ENCODE peak calls at places on chromosomes 2 and 18, in ten cellular contexts. One of them, this sample, is unnamed.

GRCh38 chr2:130928385-130928784 is 91.7 kb downstream of the ARHGEF4 start:
- DNase-seq in WERI-Rb-1: no peak
- DNase-seq in endodermal cell: no peak
- DNase-seq in lung: no peak
- DNase-seq in adrenal gland: no peak
- DNase-seq in fibroblast of mammary gland: no peak
- DNase-seq in fibroblast of lung: no peak
- DNase-seq in fibroblast of pulmonary artery: no peak
- DNase-seq in fibroblast of villous mesenchyme: no peak
- DNase-seq in astrocyte of the cerebellum: no peak
- DNase-seq in this sample: no peak

GRCh38 chr18:64720781-64721464 is 572.0 kb upstream of the LINC00305 start:
- DNase-seq in fibroblast of villous mesenchyme: no peak
- DNase-seq in fibroblast of lung: no peak
- DNase-seq in adrenal gland: no peak
- DNase-seq in endodermal cell: peak
- DNase-seq in WERI-Rb-1: no peak
- DNase-seq in astrocyte of the cerebellum: no peak
- DNase-seq in lung: no peak
- DNase-seq in fibroblast of pulmonary artery: no peak
- DNase-seq in fibroblast of mammary gland: no peak
- DNase-seq in this sample: no peak

GRCh38 chr2:28399946-28400345 is 7.3 kb downstream of the FOSL2 start:
- DNase-seq in endodermal cell: no peak
- DNase-seq in fibroblast of lung: no peak
- DNase-seq in adrenal gland: peak
- DNase-seq in WERI-Rb-1: no peak
- DNase-seq in fibroblast of pulmonary artery: no peak
- DNase-seq in fibroblast of mammary gland: no peak
- DNase-seq in fibroblast of villous mesenchyme: no peak
- DNase-seq in astrocyte of the cerebellum: no peak
- DNase-seq in lung: no peak
- DNase-seq in this sample: no peak

GRCh38 chr2:99072556-99072955 is 69.0 kb upstream of the C2orf15 start:
- DNase-seq in endodermal cell: no peak
- DNase-seq in fibroblast of mammary gland: no peak
- DNase-seq in astrocyte of the cerebellum: no peak
- DNase-seq in WERI-Rb-1: no peak
- DNase-seq in adrenal gland: no peak
- DNase-seq in fibroblast of lung: no peak
- DNase-seq in fibroblast of pulmonary artery: no peak
- DNase-seq in lung: peak
- DNase-seq in fibroblast of villous mesenchyme: no peak
- DNase-seq in this sample: no peak

GRCh38 chr2:157182834-157183396 is 74.6 kb upstream of the GALNT5 start:
- DNase-seq in lung: no peak
- DNase-seq in fibroblast of lung: peak
- DNase-seq in WERI-Rb-1: no peak
- DNase-seq in astrocyte of the cerebellum: peak
- DNase-seq in endodermal cell: no peak
- DNase-seq in fibroblast of pulmonary artery: peak
- DNase-seq in adrenal gland: no peak
- DNase-seq in fibroblast of villous mesenchyme: peak
- DNase-seq in fibroblast of mammary gland: peak
- DNase-seq in this sample: peak

GRCh38 chr2:19478441-19478840 is 120.0 kb upstream of the OSR1 start:
- DNase-seq in adrenal gland: no peak
- DNase-seq in fibroblast of villous mesenchyme: no peak
- DNase-seq in WERI-Rb-1: no peak
- DNase-seq in fibroblast of pulmonary artery: no peak
- DNase-seq in astrocyte of the cerebellum: no peak
- DNase-seq in lung: no peak
- DNase-seq in fibroblast of mammary gland: peak
- DNase-seq in endodermal cell: no peak
- DNase-seq in fibroblast of lung: peak
- DNase-seq in this sample: no peak

GRCh38 chr2:156708051-156708450 is 271.9 kb downstream of the GPD2 start:
- DNase-seq in endodermal cell: no peak
- DNase-seq in adrenal gland: no peak
- DNase-seq in fibroblast of villous mesenchyme: no peak
- DNase-seq in astrocyte of the cerebellum: no peak
- DNase-seq in fibroblast of mammary gland: peak
- DNase-seq in lung: no peak
- DNase-seq in WERI-Rb-1: no peak
- DNase-seq in fibroblast of pulmonary artery: no peak
- DNase-seq in fibroblast of lung: peak
- DNase-seq in this sample: no peak

GRCh38 chr2:57893347-57893746 is 153.3 kb upstream of the VRK2 start:
- DNase-seq in lung: no peak
- DNase-seq in endodermal cell: no peak
- DNase-seq in adrenal gland: no peak
- DNase-seq in fibroblast of lung: no peak
- DNase-seq in fibroblast of mammary gland: no peak
- DNase-seq in WERI-Rb-1: no peak
- DNase-seq in fibroblast of pulmonary artery: no peak
- DNase-seq in astrocyte of the cerebellum: no peak
- DNase-seq in fibroblast of villous mesenchyme: no peak
- DNase-seq in this sample: no peak

GRCh38 chr2:67896131-67896865 is 166.5 kb downstream of the C1D start:
- DNase-seq in fibroblast of mammary gland: no peak
- DNase-seq in WERI-Rb-1: no peak
- DNase-seq in adrenal gland: no peak
- DNase-seq in endodermal cell: no peak
- DNase-seq in fibroblast of villous mesenchyme: no peak
- DNase-seq in fibroblast of lung: no peak
- DNase-seq in fibroblast of pulmonary artery: no peak
- DNase-seq in astrocyte of the cerebellum: no peak
- DNase-seq in lung: no peak
- DNase-seq in this sample: no peak

GRCh38 chr2:18473241-18473841 is 87.1 kb downstream of the RDH14 start:
- DNase-seq in lung: no peak
- DNase-seq in fibroblast of pulmonary artery: peak
- DNase-seq in WERI-Rb-1: no peak
- DNase-seq in adrenal gland: no peak
- DNase-seq in fibroblast of mammary gland: peak
- DNase-seq in fibroblast of lung: peak
- DNase-seq in fibroblast of villous mesenchyme: peak
- DNase-seq in endodermal cell: no peak
- DNase-seq in astrocyte of the cerebellum: peak
- DNase-seq in this sample: no peak

GRCh38 chr2:144086965-144087364 is 433.0 kb downstream of the ZEB2 start:
- DNase-seq in adrenal gland: no peak
- DNase-seq in fibroblast of pulmonary artery: peak
- DNase-seq in astrocyte of the cerebellum: no peak
- DNase-seq in fibroblast of mammary gland: peak
- DNase-seq in lung: no peak
- DNase-seq in fibroblast of lung: peak
- DNase-seq in endodermal cell: no peak
- DNase-seq in WERI-Rb-1: no peak
- DNase-seq in fibroblast of villous mesenchyme: peak
- DNase-seq in this sample: no peak

GRCh38 chr2:3105814-3106569 is 271.6 kb downstream of the EIPR1 start:
- DNase-seq in fibroblast of mammary gland: no peak
- DNase-seq in fibroblast of villous mesenchyme: no peak
- DNase-seq in lung: peak
- DNase-seq in WERI-Rb-1: no peak
- DNase-seq in fibroblast of pulmonary artery: no peak
- DNase-seq in astrocyte of the cerebellum: no peak
- DNase-seq in adrenal gland: no peak
- DNase-seq in fibroblast of lung: no peak
- DNase-seq in endodermal cell: peak
- DNase-seq in this sample: no peak

GRCh38 chr2:237431856-237432255 is 17.9 kb upstream of the COL6A3 start:
- DNase-seq in fibroblast of mammary gland: peak
- DNase-seq in fibroblast of pulmonary artery: no peak
- DNase-seq in endodermal cell: no peak
- DNase-seq in WERI-Rb-1: no peak
- DNase-seq in adrenal gland: no peak
- DNase-seq in fibroblast of lung: peak
- DNase-seq in fibroblast of villous mesenchyme: peak
- DNase-seq in astrocyte of the cerebellum: no peak
- DNase-seq in lung: no peak
- DNase-seq in this sample: no peak

GRCh38 chr18:29693334-29693733 is 1349.2 kb downstream of the DSC3 start:
- DNase-seq in endodermal cell: no peak
- DNase-seq in fibroblast of pulmonary artery: no peak
- DNase-seq in fibroblast of lung: no peak
- DNase-seq in fibroblast of villous mesenchyme: no peak
- DNase-seq in adrenal gland: no peak
- DNase-seq in astrocyte of the cerebellum: no peak
- DNase-seq in WERI-Rb-1: no peak
- DNase-seq in fibroblast of mammary gland: no peak
- DNase-seq in lung: no peak
- DNase-seq in this sample: no peak
- TF ChIP-seq CTCF in endodermal cell: no peak
- TF ChIP-seq CTCF in fibroblast of pulmonary artery: no peak
- TF ChIP-seq CTCF in fibroblast of lung: no peak
- TF ChIP-seq CTCF in fibroblast of villous mesenchyme: no peak
- TF ChIP-seq CTCF in adrenal gland: no peak
- TF ChIP-seq CTCF in astrocyte of the cerebellum: no peak
- TF ChIP-seq CTCF in WERI-Rb-1: no peak
- TF ChIP-seq CTCF in fibroblast of mammary gland: no peak
- TF ChIP-seq CTCF in lung: no peak
- TF ChIP-seq CTCF in this sample: no peak

GRCh38 chr2:149039213-149039724 is 770 bp downstream of the LYPD6B start:
- DNase-seq in fibroblast of pulmonary artery: no peak
- DNase-seq in endodermal cell: no peak
- DNase-seq in WERI-Rb-1: no peak
- DNase-seq in astrocyte of the cerebellum: no peak
- DNase-seq in fibroblast of mammary gland: no peak
- DNase-seq in lung: no peak
- DNase-seq in fibroblast of lung: no peak
- DNase-seq in adrenal gland: no peak
- DNase-seq in fibroblast of villous mesenchyme: no peak
- DNase-seq in this sample: no peak

GRCh38 chr2:149040451-149040850 is 2.0 kb downstream of the LYPD6B start:
- DNase-seq in fibroblast of villous mesenchyme: peak
- DNase-seq in endodermal cell: peak
- DNase-seq in fibroblast of mammary gland: peak
- DNase-seq in lung: no peak
- DNase-seq in fibroblast of pulmonary artery: no peak
- DNase-seq in fibroblast of lung: no peak
- DNase-seq in WERI-Rb-1: peak
- DNase-seq in adrenal gland: no peak
- DNase-seq in astrocyte of the cerebellum: no peak
- DNase-seq in this sample: no peak

GRCh38 chr2:149036507-149037293 is 1.8 kb upstream of the LYPD6B start:
- DNase-seq in WERI-Rb-1: no peak
- DNase-seq in endodermal cell: no peak
- DNase-seq in fibroblast of lung: no peak
- DNase-seq in adrenal gland: no peak
- DNase-seq in fibroblast of mammary gland: no peak
- DNase-seq in astrocyte of the cerebellum: no peak
- DNase-seq in fibroblast of pulmonary artery: no peak
- DNase-seq in lung: no peak
- DNase-seq in fibroblast of villous mesenchyme: no peak
- DNase-seq in this sample: no peak

GRCh38 chr2:149037851-149038250 is 648 bp upstream of the LYPD6B start:
- DNase-seq in fibroblast of mammary gland: no peak
- DNase-seq in endodermal cell: peak
- DNase-seq in fibroblast of pulmonary artery: no peak
- DNase-seq in adrenal gland: no peak
- DNase-seq in astrocyte of the cerebellum: no peak
- DNase-seq in WERI-Rb-1: peak
- DNase-seq in lung: no peak
- DNase-seq in fibroblast of lung: no peak
- DNase-seq in fibroblast of villous mesenchyme: no peak
- DNase-seq in this sample: no peak

GRCh38 chr2:149038442-149039212 is at the start of gene LYPD6B:
- DNase-seq in endodermal cell: peak
- DNase-seq in WERI-Rb-1: peak
- DNase-seq in astrocyte of the cerebellum: no peak
- DNase-seq in fibroblast of lung: no peak
- DNase-seq in fibroblast of pulmonary artery: no peak
- DNase-seq in lung: no peak
- DNase-seq in fibroblast of villous mesenchyme: peak
- DNase-seq in fibroblast of mammary gland: no peak
- DNase-seq in adrenal gland: no peak
- DNase-seq in this sample: no peak
- H3K4me3 ChIP-seq in endodermal cell: peak
- H3K4me3 ChIP-seq in WERI-Rb-1: peak
- H3K4me3 ChIP-seq in astrocyte of the cerebellum: peak
- H3K4me3 ChIP-seq in fibroblast of lung: peak
- H3K4me3 ChIP-seq in fibroblast of pulmonary artery: no peak
- H3K4me3 ChIP-seq in lung: peak
- H3K4me3 ChIP-seq in fibroblast of villous mesenchyme: peak
- H3K4me3 ChIP-seq in fibroblast of mammary gland: no peak
- H3K4me3 ChIP-seq in adrenal gland: no peak
- H3K4me3 ChIP-seq in this sample: peak

DNA sequence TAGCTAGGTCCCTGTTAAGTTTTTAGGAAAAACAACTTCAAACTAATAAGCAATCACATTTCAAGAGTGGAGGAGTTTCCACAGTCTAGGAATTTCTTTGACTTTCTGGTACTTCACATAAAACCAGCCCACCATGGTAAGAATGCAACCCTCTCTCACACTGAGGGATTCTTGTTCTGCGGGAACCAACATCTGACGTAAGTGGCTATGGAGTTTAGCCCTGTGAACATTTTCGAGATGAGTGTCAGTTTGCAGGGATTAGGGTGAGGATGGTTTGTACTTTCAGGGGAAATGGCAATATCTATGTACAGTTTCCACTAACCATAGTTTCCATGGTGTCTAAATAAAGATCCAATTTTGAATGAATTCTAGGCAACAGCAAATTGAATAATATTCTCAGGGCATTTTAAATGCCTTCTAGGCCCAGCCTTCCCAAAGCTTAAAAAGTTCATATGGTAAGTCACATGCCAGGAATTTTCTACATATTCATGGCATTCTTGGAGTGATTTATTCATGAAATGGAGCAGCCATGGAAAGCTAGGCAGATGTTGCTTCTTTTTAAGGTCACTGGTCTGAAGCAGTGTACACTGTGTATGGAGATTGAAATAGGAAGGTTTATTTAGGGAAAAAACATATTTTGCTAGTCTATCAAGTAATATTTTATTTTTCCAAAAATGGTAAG is 105.4 kb upstream of the MMADHC start:
- DNase-seq in lung: no peak
- DNase-seq in fibroblast of pulmonary artery: peak
- DNase-seq in fibroblast of villous mesenchyme: peak
- DNase-seq in endodermal cell: no peak
- DNase-seq in fibroblast of lung: peak
- DNase-seq in WERI-Rb-1: no peak
- DNase-seq in adrenal gland: no peak
- DNase-seq in astrocyte of the cerebellum: no peak
- DNase-seq in fibroblast of mammary gland: no peak
- DNase-seq in this sample: no peak
- TF ChIP-seq CTCF in lung: no peak
- TF ChIP-seq CTCF in fibroblast of pulmonary artery: no peak
- TF ChIP-seq CTCF in fibroblast of villous mesenchyme: no peak
- TF ChIP-seq CTCF in endodermal cell: no peak
- TF ChIP-seq CTCF in fibroblast of lung: no peak
- TF ChIP-seq CTCF in WERI-Rb-1: no peak
- TF ChIP-seq CTCF in adrenal gland: no peak
- TF ChIP-seq CTCF in astrocyte of the cerebellum: no peak
- TF ChIP-seq CTCF in fibroblast of mammary gland: no peak
- TF ChIP-seq CTCF in this sample: no peak

DNA sequence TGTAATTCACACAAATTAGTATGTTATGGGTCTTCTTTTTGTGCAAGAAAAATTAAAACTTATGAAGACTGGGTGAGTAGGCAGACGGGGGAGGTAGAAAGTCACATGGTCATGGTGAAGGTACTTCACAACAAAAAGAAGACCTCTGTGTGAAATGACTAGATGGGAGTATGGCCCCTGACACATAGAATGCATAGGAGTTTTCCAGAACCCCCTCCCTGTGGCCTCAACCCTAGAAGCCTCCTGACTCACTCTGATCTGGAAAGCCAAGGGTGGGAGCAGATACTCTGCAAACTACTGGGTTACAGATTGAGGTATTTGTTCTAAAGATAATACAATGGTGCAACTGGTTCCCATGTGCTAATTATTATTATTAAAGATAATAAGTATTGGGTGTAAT is 23.2 kb downstream of the SATB2 start:
- DNase-seq in fibroblast of mammary gland: no peak
- DNase-seq in endodermal cell: no peak
- DNase-seq in fibroblast of pulmonary artery: no peak
- DNase-seq in astrocyte of the cerebellum: no peak
- DNase-seq in fibroblast of villous mesenchyme: no peak
- DNase-seq in WERI-Rb-1: no peak
- DNase-seq in adrenal gland: no peak
- DNase-seq in lung: no peak
- DNase-seq in fibroblast of lung: no peak
- DNase-seq in this sample: no peak
- H3K4me3 ChIP-seq in fibroblast of mammary gland: no peak
- H3K4me3 ChIP-seq in endodermal cell: no peak
- H3K4me3 ChIP-seq in fibroblast of pulmonary artery: no peak
- H3K4me3 ChIP-seq in astrocyte of the cerebellum: no peak
- H3K4me3 ChIP-seq in fibroblast of villous mesenchyme: no peak
- H3K4me3 ChIP-seq in WERI-Rb-1: no peak
- H3K4me3 ChIP-seq in adrenal gland: no peak
- H3K4me3 ChIP-seq in lung: no peak
- H3K4me3 ChIP-seq in fibroblast of lung: no peak
- H3K4me3 ChIP-seq in this sample: no peak

This sample was measured in Panc1.